ENCODE peak calls at places on chromosome 20, in nine cellular contexts. C, I, S, R, K, Z, Q, F and J are unnamed samples.
A peak's percentile ranks its signal among the peaks of the same experiment; 100 is the strongest.

GRCh38 chr20:50019466-50020256 is 36.9 kb downstream of the SNAI1 start:
- DNase-seq in I (peak; percentile 38), R (no peak), Q (no peak), Z (no peak), S (no peak), F (no peak), C (peak; percentile 18), K (no peak), J (no peak)

GRCh38 chr20:50788045-50788867 is 6.6 kb upstream of the BCAS4 start:
- DNase-seq in Q (no peak), R (peak; percentile 18), F (peak; percentile 70), K (no peak), C (no peak), Z (peak; percentile 88), S (no peak), I (peak; percentile 77), J (peak; percentile 70)

GRCh38 chr20:33656010-33656782 is 5.9 kb upstream of the C20orf144 start:
- DNase-seq in Q (no peak), K (no peak), R (no peak), S (no peak), I (no peak), F (no peak), C (no peak), Z (no peak), J (no peak)

GRCh38 chr20:40191573-40191972 is 497.5 kb downstream of the MAFB start:
- DNase-seq in I (no peak), Z (no peak), F (no peak), C (no peak), K (no peak), S (no peak), R (no peak), Q (no peak), J (no peak)

GRCh38 chr20:63894358-63895201 is at the start of gene DNAJC5:
- DNase-seq in K (peak; percentile 96), R (peak; percentile 80), Q (peak; percentile 97), F (peak; percentile 100), S (peak; percentile 100), C (peak; percentile 96), Z (peak; percentile 95), I (peak; percentile 99), J (peak; percentile 98)

GRCh38 chr20:42442728-42443127 is 747.0 kb downstream of the PTPRT start:
- DNase-seq in Q (no peak), R (no peak), F (no peak), K (no peak), Z (peak; percentile 25), I (no peak), S (no peak), C (no peak), J (no peak)

GRCh38 chr20:2911200-2911599 is 37.9 kb downstream of the PTPRA start:
- DNase-seq in K (no peak), R (no peak), Q (no peak), I (no peak), Z (no peak), S (no peak), C (no peak), F (no peak), J (no peak)

GRCh38 chr20:43456809-43457639 is 672 bp upstream of the SRSF6 start:
- DNase-seq in S (peak; percentile 80), Z (peak; percentile 94), C (peak; percentile 86), R (peak; percentile 94), Q (peak; percentile 94), F (peak; percentile 96), K (peak; percentile 97), I (peak; percentile 89), J (peak; percentile 98)

GRCh38 chr20:23139524-23139923 is 53.4 kb upstream of the CD93 start:
- DNase-seq in Z (no peak), K (no peak), F (no peak), R (no peak), S (no peak), C (no peak), I (no peak), Q (peak; percentile 19), J (no peak)

GRCh38 chr20:47196091-47197081 is 160.1 kb downstream of the ZMYND8 start:
- DNase-seq in Q (peak; percentile 19), R (peak; percentile 57), C (peak; percentile 30), Z (peak; percentile 78), S (peak; percentile 74), I (peak; percentile 95), F (peak; percentile 86), K (peak; percentile 86), J (peak; percentile 77)

GRCh38 chr20:48397689-48398005 is 430.2 kb downstream of the PREX1 start:
- DNase-seq in I (no peak), C (no peak), Z (no peak), S (no peak), Q (no peak), R (no peak), K (no peak), F (no peak), J (no peak)

GRCh38 chr20:43988867-43989266 is 74.2 kb downstream of the TOX2 start:
- DNase-seq in S (no peak), K (no peak), C (no peak), I (no peak), R (no peak), Z (no peak), Q (no peak), F (peak; percentile 27), J (no peak)

GRCh38 chr20:15842872-15843271 is 730.4 kb downstream of the KIF16B start:
- DNase-seq in K (no peak), Q (no peak), F (no peak), S (no peak), R (peak; percentile 11), I (no peak), C (no peak), Z (no peak), J (no peak)

GRCh38 chr20:10061641-10062040 is 26.9 kb downstream of the ANKEF1 start:
- DNase-seq in Z (no peak), S (no peak), K (no peak), I (no peak), C (no peak), F (no peak), Q (no peak), R (no peak), J (peak; percentile 35)

GRCh38 chr20:63864978-63865640 is at the start of gene TPD52L2:
- DNase-seq in Z (peak; percentile 99), F (peak; percentile 99), I (peak; percentile 100), Q (peak; percentile 99), S (peak; percentile 96), K (peak; percentile 99), C (peak; percentile 97), R (peak; percentile 99), J (peak; percentile 100)

GRCh38 chr20:46027245-46027853 is 1.7 kb upstream of the SLC12A5 start:
- DNase-seq in C (no peak), R (peak; percentile 45), Q (no peak), Z (peak; percentile 69), F (peak; percentile 78), K (peak; percentile 93), S (no peak), I (peak; percentile 73), J (peak; percentile 89)

GRCh38 chr20:41316009-41316408 is 1.5 kb downstream of the ZHX3 start:
- DNase-seq in S (no peak), R (no peak), Z (no peak), K (no peak), C (no peak), I (no peak), Q (no peak), F (no peak), J (peak; percentile 35)

GRCh38 chr20:32216396-32217142 is 8.9 kb downstream of the POFUT1 start:
- DNase-seq in K (no peak), S (no peak), I (no peak), C (no peak), Q (no peak), Z (no peak), R (no peak), F (no peak), J (no peak)

GRCh38 chr20:53857723-53858236 is 212.6 kb downstream of the BCAS1 start:
- DNase-seq in I (no peak), R (no peak), C (no peak), K (no peak), F (no peak), Z (peak; percentile 15), S (no peak), Q (no peak), J (peak; percentile 55)

GRCh38 chr20:19817017-19817416 is 59.0 kb downstream of the RIN2 start:
- DNase-seq in S (no peak), I (no peak), F (peak; percentile 63), R (no peak), K (no peak), Z (peak; percentile 74), C (no peak), Q (no peak), J (no peak)

GRCh38 chr20:40134176-40134575 is 554.9 kb downstream of the MAFB start:
- DNase-seq in S (no peak), K (no peak), Z (no peak), I (no peak), R (no peak), C (no peak), Q (no peak), F (no peak), J (peak; percentile 40)

GRCh38 chr20:56859751-56860366 is 230.8 kb downstream of the TFAP2C start:
- DNase-seq in K (peak; percentile 43), F (no peak), S (no peak), Z (peak; percentile 24), C (no peak), Q (no peak), R (no peak), I (no peak), J (peak; percentile 90)

GRCh38 chr20:12916699-12917098 is 92.1 kb upstream of the SPTLC3 start:
- DNase-seq in Z (no peak), K (peak; percentile 5), I (no peak), R (no peak), F (no peak), S (no peak), Q (no peak), C (no peak), J (peak; percentile 79)

GRCh38 chr20:47998736-47999135 is 213.5 kb upstream of the SULF2 start:
- DNase-seq in C (no peak), R (no peak), I (no peak), S (no peak), Z (peak; percentile 64), F (no peak), Q (no peak), K (peak; percentile 75), J (no peak)

GRCh38 chr20:44601801-44602204 is 19.4 kb downstream of the PKIG start:
- DNase-seq in F (peak; percentile 88), Z (peak; percentile 85), Q (no peak), I (no peak), C (no peak), K (no peak), S (no peak), R (no peak), J (peak; percentile 47)

GRCh38 chr20:20498081-20498861 is 130.4 kb downstream of the INSM1 start:
- DNase-seq in F (no peak), Z (no peak), K (peak; percentile 60), Q (peak; percentile 7), I (no peak), S (no peak), C (no peak), R (no peak), J (peak; percentile 22)

GRCh38 chr20:21099653-21100589 is 6.2 kb downstream of the LINC00237 start:
- DNase-seq in K (peak; percentile 69), S (peak; percentile 49), C (peak; percentile 16), F (peak; percentile 24), Z (peak; percentile 9), I (peak; percentile 6), Q (peak; percentile 94), R (peak; percentile 26), J (peak; percentile 64)

GRCh38 chr20:20207291-20207690 is 155.0 kb downstream of the CFAP61 start:
- DNase-seq in C (no peak), K (peak; percentile 67), Z (no peak), Q (no peak), F (no peak), I (no peak), R (no peak), S (no peak), J (peak; percentile 49)

GRCh38 chr20:49028684-49029083 is 17.4 kb upstream of the CSE1L start:
- DNase-seq in C (no peak), Q (no peak), K (peak; percentile 54), R (peak; percentile 58), F (peak; percentile 53), Z (peak; percentile 46), I (no peak), S (no peak), J (peak; percentile 23)

GRCh38 chr20:23049933-23050838 is 714 bp upstream of the THBD start:
- DNase-seq in S (no peak), I (peak; percentile 1), Q (no peak), F (peak; percentile 58), K (peak; percentile 47), Z (peak; percentile 42), R (peak; percentile 11), C (no peak), J (peak; percentile 62)

GRCh38 chr20:62872184-62872862 is 10.7 kb upstream of the TCFL5 start:
- DNase-seq in Z (no peak), I (no peak), Q (no peak), R (no peak), S (no peak), K (no peak), F (no peak), C (no peak), J (no peak)